ENCODE peak calls at places on chromosome 4, in seven cellular contexts. W is bronchial epithelial cell, X is endothelial cell, Y is brain microvascular endothelial cell, Z is lower lobe of right lung, E is transverse colon, A is AG09319. M is an unnamed sample.

GRCh38 chr4:83629945-83630684 is 94.2 kb downstream of the GPAT3 start:
- DNase-seq in W (peak; percentile 83), Z (peak; percentile 55), E (peak; percentile 83), X (no peak), Y (peak; percentile 21), A (peak; percentile 15), M (no peak)

GRCh38 chr4:53855886-53856260 is 208.5 kb downstream of the CHIC2 start:
- DNase-seq in E (no peak), Z (no peak), Y (peak; percentile 67), X (no peak), W (peak; percentile 80), A (peak; percentile 44), M (no peak)

GRCh38 chr4:13921805-13922204 is 294.3 kb upstream of the BOD1L1 start:
- DNase-seq in Z (no peak), W (no peak), A (no peak), E (no peak), Y (no peak), X (no peak), M (no peak)

GRCh38 chr4:155672342-155672741 is 5.7 kb downstream of the GUCY1A1 start:
- DNase-seq in E (no peak), A (no peak), W (no peak), Z (no peak), Y (no peak), X (no peak), M (no peak)

GRCh38 chr4:111681270-111681669 is 464.0 kb upstream of the FAM241A start:
- DNase-seq in X (no peak), W (no peak), Z (no peak), Y (no peak), E (no peak), A (no peak), M (no peak)

GRCh38 chr4:12126476-12126875 is 697.8 kb upstream of the HS3ST1 start:
- DNase-seq in E (no peak), W (no peak), Z (no peak), A (no peak), X (no peak), Y (no peak), M (no peak)

GRCh38 chr4:56931924-56932323 is 24.2 kb downstream of the REST start:
- DNase-seq in W (no peak), E (no peak), A (no peak), X (no peak), Y (no peak), Z (no peak), M (no peak)

GRCh38 chr4:11976726-11977263 is 548.1 kb upstream of the HS3ST1 start:
- DNase-seq in Y (no peak), W (peak; percentile 29), E (no peak), A (no peak), Z (no peak), X (no peak), M (no peak)

GRCh38 chr4:77903186-77903585 is 40.6 kb downstream of the MRPL1 start:
- DNase-seq in W (peak; percentile 44), Y (no peak), A (no peak), X (no peak), E (no peak), Z (no peak), M (no peak)

GRCh38 chr4:75158451-75158850 is 225.5 kb downstream of the PARM1 start:
- DNase-seq in Z (no peak), X (no peak), A (no peak), Y (no peak), W (no peak), E (no peak), M (no peak)

GRCh38 chr4:118835896-118836762 is at the start of gene SEC24D:
- DNase-seq in E (peak; percentile 90), Z (peak; percentile 92), Y (peak; percentile 83), W (peak; percentile 69), X (peak; percentile 98), A (peak; percentile 70), M (peak; percentile 97)

GRCh38 chr4:142550955-142551354 is 295.1 kb downstream of the INPP4B start:
- DNase-seq in Z (no peak), W (no peak), A (no peak), X (no peak), Y (no peak), E (peak; percentile 22), M (no peak)

GRCh38 chr4:105230287-105230686 is 83.6 kb downstream of the TET2 start:
- DNase-seq in E (no peak), W (no peak), Z (no peak), Y (no peak), A (no peak), X (no peak), M (no peak)

GRCh38 chr4:125314676-125315570 is at the start of gene FAT4:
- DNase-seq in E (peak; percentile 82), Y (peak; percentile 97), X (peak; percentile 95), Z (peak; percentile 93), A (peak; percentile 97), W (peak; percentile 86), M (peak; percentile 75)

GRCh38 chr4:77473509-77473908 is 132.1 kb upstream of the CXCL13 start:
- DNase-seq in E (no peak), Y (no peak), A (no peak), Z (no peak), W (peak; percentile 50), X (peak; percentile 11), M (peak; percentile 45)

GRCh38 chr4:82293304-82293703 is 80.5 kb downstream of the HNRNPD start:
- DNase-seq in A (no peak), Y (no peak), E (no peak), X (no peak), Z (no peak), W (no peak), M (peak; percentile 49)

GRCh38 chr4:48954314-48954713 is 31.8 kb upstream of the CWH43 start:
- DNase-seq in Y (peak; percentile 17), A (no peak), X (no peak), E (no peak), Z (no peak), W (peak; percentile 52), M (no peak)

GRCh38 chr4:73701116-73701515 is 39.3 kb upstream of the CXCL8 start:
- DNase-seq in Z (no peak), E (no peak), A (no peak), W (peak; percentile 66), X (no peak), Y (no peak), M (no peak)

GRCh38 chr4:152937535-152938236 is 1.6 kb downstream of the FHDC1 start:
- DNase-seq in E (peak; percentile 41), W (no peak), X (peak; percentile 36), Y (no peak), A (no peak), Z (peak; percentile 63), M (peak; percentile 68)

GRCh38 chr4:87044511-87045369 is 109.9 kb downstream of the AFF1 start:
- DNase-seq in X (no peak), E (no peak), Z (no peak), W (peak; percentile 29), A (no peak), Y (no peak), M (no peak)

GRCh38 chr4:30770049-30770549 is 49.9 kb downstream of the PCDH7 start:
- DNase-seq in X (no peak), Z (no peak), W (peak; percentile 86), Y (no peak), E (no peak), A (no peak), M (no peak)

GRCh38 chr4:74095886-74096264 is 3.1 kb downstream of the CXCL2 start:
- DNase-seq in Z (no peak), W (no peak), Y (no peak), A (no peak), X (no peak), E (no peak), M (no peak)

DNA sequence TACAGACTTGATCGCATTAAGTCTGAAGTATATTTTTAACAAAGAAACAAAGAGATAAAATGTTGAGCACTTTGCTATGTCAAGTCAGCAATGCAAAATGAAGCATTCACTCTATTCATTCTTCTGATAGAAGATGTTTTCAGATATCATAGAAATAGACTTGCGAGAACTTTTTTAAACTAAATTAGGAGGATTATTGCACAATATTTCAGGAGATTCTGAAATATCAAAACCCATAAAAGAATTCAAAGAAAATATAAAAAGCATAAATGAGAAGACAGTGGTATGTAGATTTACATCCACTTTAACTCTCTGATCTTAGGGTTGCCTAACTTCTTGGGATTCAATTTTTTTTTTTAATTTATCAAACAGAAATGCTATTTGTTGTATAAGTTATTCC is 81.1 kb upstream of the PABPC4L start:
- DNase-seq in Z (no peak), X (no peak), A (no peak), E (no peak), W (no peak), Y (no peak), M (no peak)
- TF ChIP-seq CTCF in Z (no peak), X (no peak), A (no peak), E (no peak), W (no peak), Y (no peak), M (no peak)

GRCh38 chr4:67776746-67777145 is 22.6 kb upstream of the GNRHR start:
- DNase-seq in A (no peak), Z (no peak), Y (no peak), E (no peak), W (no peak), X (no peak), M (no peak)
- TF ChIP-seq CTCF in A (no peak), Z (no peak), Y (no peak), E (no peak), W (no peak), X (no peak), M (no peak)

GRCh38 chr4:154293427-154293826 is 198.2 kb downstream of the DCHS2 start:
- DNase-seq in Z (no peak), X (no peak), A (no peak), W (no peak), E (no peak), Y (no peak), M (no peak)

GRCh38 chr4:154294951-154295350 is 196.6 kb downstream of the DCHS2 start:
- DNase-seq in E (no peak), X (no peak), A (no peak), W (no peak), Y (no peak), Z (no peak), M (no peak)

GRCh38 chr4:154292589-154292988 is 199.0 kb downstream of the DCHS2 start:
- DNase-seq in X (no peak), Y (no peak), Z (no peak), A (no peak), W (no peak), E (no peak), M (no peak)
- TF ChIP-seq CTCF in X (no peak), Y (no peak), Z (no peak), A (no peak), W (no peak), E (no peak), M (no peak)

GRCh38 chr4:26402458-26402857 is 81.6 kb downstream of the RBPJ start:
- DNase-seq in Y (no peak), A (no peak), X (no peak), E (no peak), Z (no peak), W (no peak), M (no peak)

GRCh38 chr4:26397086-26397485 is 76.3 kb downstream of the RBPJ start:
- DNase-seq in W (no peak), X (no peak), E (no peak), Y (no peak), A (no peak), Z (no peak), M (no peak)

GRCh38 chr4:26404597-26405323 is 83.9 kb downstream of the RBPJ start:
- DNase-seq in Y (no peak), A (no peak), E (no peak), W (no peak), Z (no peak), X (no peak), M (no peak)

DNA sequence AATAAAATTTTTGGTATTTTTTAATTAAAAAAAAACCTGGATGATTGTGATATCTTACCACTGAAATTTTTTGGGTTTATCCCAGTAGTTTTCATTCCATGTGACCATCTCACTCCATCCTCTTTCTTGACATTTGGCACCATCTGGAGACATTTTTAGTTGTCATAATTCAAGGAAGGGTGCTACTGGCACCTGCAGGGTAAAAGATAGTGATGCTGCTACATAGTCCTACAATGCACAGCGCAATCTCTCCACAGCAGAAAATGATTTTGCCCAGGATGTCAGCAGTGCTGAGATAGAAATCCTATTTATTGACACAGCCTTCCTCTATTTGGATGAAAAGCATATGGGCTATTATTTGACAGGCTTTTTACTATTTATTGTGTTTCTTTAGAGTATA is 79.3 kb downstream of the RBPJ start:
- DNase-seq in Y (no peak), A (no peak), W (no peak), E (no peak), Z (no peak), X (no peak), M (no peak)
- TF ChIP-seq CTCF in Y (no peak), A (no peak), W (no peak), E (no peak), Z (no peak), X (no peak), M (no peak)